ENCODE peak calls at places on chromosomes 1 and 21, in six cellular contexts. M is endodermal cell, P is fibroblast of pulmonary artery, K is heart right ventricle, H is fibroblast of lung, G is thoracic aorta. W is an unnamed sample.

GRCh38 chr1:41160498-41161110 is 81.5 kb downstream of the SCMH1 start:
- DNase-seq in K (no peak), G (no peak), M (no peak), H (no peak), P (no peak), W (no peak)

GRCh38 chr1:112954059-112954458 is 1.9 kb downstream of the SLC16A1 start:
- DNase-seq in K (no peak), M (no peak), P (no peak), G (no peak), H (peak; percentile 15), W (no peak)

GRCh38 chr1:21762022-21762404 is 20.9 kb downstream of the USP48 start:
- DNase-seq in K (no peak), H (no peak), P (no peak), M (no peak), G (no peak), W (no peak)

GRCh38 chr1:160481979-160482596 is 41.0 kb downstream of the SLAMF6 start:
- DNase-seq in H (no peak), K (no peak), P (no peak), G (no peak), M (no peak), W (no peak)

GRCh38 chr21:46116189-46116845 is 18.4 kb downstream of the COL6A2 start:
- DNase-seq in G (no peak), M (peak; percentile 31), H (no peak), P (no peak), K (no peak), W (no peak)

GRCh38 chr1:228241259-228241658 is 33.4 kb downstream of the OBSCN start:
- DNase-seq in H (no peak), P (no peak), G (no peak), K (no peak), M (peak; percentile 19), W (no peak)

GRCh38 chr21:45513741-45514310 is 28.4 kb downstream of the SLC19A1 start:
- DNase-seq in G (no peak), P (no peak), K (peak; percentile 10), H (no peak), M (peak; percentile 57), W (no peak)

GRCh38 chr1:175448467-175448866 is 255.9 kb upstream of the KIAA0040 start:
- DNase-seq in K (no peak), M (no peak), P (no peak), G (no peak), H (no peak), W (no peak)

GRCh38 chr1:200558866-200559459 is 61.6 kb downstream of the KIF14 start:
- DNase-seq in K (no peak), G (no peak), H (peak; percentile 75), P (peak; percentile 84), M (no peak), W (peak; percentile 42)

GRCh38 chr1:45134468-45134873 is 71.9 kb downstream of the ZSWIM5 start:
- DNase-seq in M (no peak), K (no peak), G (no peak), H (no peak), P (no peak), W (no peak)

GRCh38 chr1:20216574-20216973 is 30.3 kb upstream of the PLA2G2C start:
- DNase-seq in K (no peak), H (peak; percentile 20), P (peak; percentile 33), M (peak; percentile 66), G (no peak), W (peak; percentile 31)

GRCh38 chr1:2347409-2347785 is 44.0 kb downstream of the MORN1 start:
- DNase-seq in M (no peak), H (no peak), G (no peak), K (peak; percentile 6), P (no peak), W (no peak)

GRCh38 chr1:6117064-6117463 is 63.1 kb downstream of the CHD5 start:
- DNase-seq in P (no peak), G (no peak), K (no peak), M (no peak), H (no peak), W (no peak)

GRCh38 chr1:237471377-237471776 is 419.3 kb downstream of the ZP4 start:
- DNase-seq in P (no peak), G (no peak), H (no peak), K (no peak), M (no peak), W (no peak)

GRCh38 chr1:218430802-218431201 is 85.7 kb downstream of the TGFB2 start:
- DNase-seq in K (no peak), G (no peak), P (peak; percentile 84), H (peak; percentile 56), M (no peak), W (no peak)

GRCh38 chr1:59779949-59780348 is 34.8 kb upstream of the HOOK1 start:
- DNase-seq in P (no peak), K (no peak), H (no peak), G (no peak), M (peak; percentile 65), W (no peak)

GRCh38 chr1:21246905-21247642 is 43.2 kb downstream of the ECE1 start:
- DNase-seq in P (no peak), K (no peak), H (no peak), G (no peak), M (no peak), W (no peak)

GRCh38 chr1:156146006-156146748 is 7.2 kb upstream of the SEMA4A start:
- DNase-seq in P (peak; percentile 95), H (peak; percentile 92), M (peak; percentile 78), G (no peak), K (peak; percentile 67), W (peak; percentile 68)

GRCh38 chr1:82565146-82565545 is 764.4 kb downstream of the ADGRL2 start:
- DNase-seq in M (peak; percentile 60), P (peak; percentile 70), H (peak; percentile 66), K (no peak), G (no peak), W (no peak)

GRCh38 chr1:192901500-192901899 is 92.7 kb downstream of the RGS2 start:
- DNase-seq in K (no peak), P (no peak), G (no peak), H (no peak), M (no peak), W (no peak)

GRCh38 chr1:100585774-100586173 is 47.8 kb downstream of the GPR88 start:
- DNase-seq in G (no peak), K (no peak), M (no peak), P (peak; percentile 42), H (no peak), W (no peak)

GRCh38 chr1:173164686-173165085 is 42.4 kb downstream of the TNFSF4 start:
- DNase-seq in K (no peak), G (no peak), H (no peak), P (no peak), M (peak; percentile 49), W (no peak)

GRCh38 chr21:35303085-35303484 is 254.0 kb upstream of the RUNX1 start:
- DNase-seq in K (no peak), H (peak; percentile 86), G (no peak), P (peak; percentile 78), M (no peak), W (no peak)

GRCh38 chr1:41385398-41386189 is 24.4 kb downstream of the FOXO6 start:
- DNase-seq in H (no peak), K (no peak), M (no peak), G (no peak), P (no peak), W (no peak)

GRCh38 chr1:71196685-71197084 is 115.8 kb upstream of the ZRANB2 start:
- DNase-seq in K (no peak), G (no peak), H (peak; percentile 54), M (no peak), P (peak; percentile 57), W (no peak)

GRCh38 chr1:17759114-17759513 is 4.0 kb downstream of the ACTL8 start:
- DNase-seq in G (no peak), H (peak; percentile 8), M (peak; percentile 78), P (no peak), K (no peak), W (peak; percentile 12)
- TF ChIP-seq CTCF in G (no peak), H (no peak), M (peak; percentile 60), P (no peak), K (no peak), W (no peak)

DNA sequence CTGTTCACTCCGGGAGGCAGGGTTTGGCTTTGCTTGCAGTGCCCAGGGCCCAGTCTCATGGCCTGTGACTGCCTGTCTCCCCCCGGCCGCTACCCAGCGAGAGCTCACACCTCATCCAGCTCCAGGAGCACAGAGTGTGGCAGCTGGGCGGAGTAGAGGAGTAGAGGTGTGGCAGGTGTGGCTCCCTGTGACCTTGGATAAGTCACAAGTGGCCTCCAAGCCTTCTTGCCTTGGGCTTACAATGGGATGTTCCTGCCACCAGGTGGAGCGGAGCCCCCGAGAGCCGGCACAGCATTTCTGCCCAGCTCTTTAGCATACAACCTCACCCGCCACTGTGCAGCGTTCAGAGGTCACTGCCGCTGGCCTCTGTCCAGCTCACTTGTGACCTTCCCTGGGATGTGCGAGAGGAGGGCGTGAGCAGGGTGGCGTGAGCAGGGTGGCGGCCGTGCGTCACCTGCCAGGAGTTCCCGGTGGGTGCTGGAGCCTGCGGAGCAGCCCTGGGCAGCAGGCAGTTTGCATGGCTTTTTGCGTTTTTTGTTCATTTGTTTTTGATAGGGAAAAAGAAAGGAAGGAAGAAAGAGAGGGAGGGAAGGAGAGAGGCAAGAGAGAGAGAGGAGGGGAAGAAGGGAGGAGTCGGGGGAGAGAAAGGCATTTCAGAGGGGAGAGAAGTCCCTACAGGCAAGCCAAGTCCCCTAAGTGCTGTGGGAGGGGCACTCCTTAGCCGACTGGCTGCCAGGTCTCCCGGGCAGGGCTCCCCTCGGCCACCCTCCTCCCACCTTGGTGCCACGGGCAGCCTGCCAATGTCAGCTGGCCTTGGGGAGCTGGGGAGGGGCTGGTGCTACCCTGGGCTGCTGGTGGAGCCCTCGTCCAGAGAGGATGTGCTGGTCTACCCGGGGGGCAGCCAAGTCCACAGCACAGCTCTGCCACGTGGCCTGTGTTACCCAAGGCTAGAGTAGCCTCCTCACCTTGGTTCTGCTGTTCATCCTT is 42.6 kb downstream of the CRYAA start:
- DNase-seq in G (no peak), K (peak; percentile 55), P (peak; percentile 7), M (peak; percentile 76), H (no peak), W (no peak)
- TF ChIP-seq CTCF in G (no peak), K (peak; percentile 45), P (peak; percentile 11), M (peak; percentile 74), H (no peak), W (no peak)

DNA sequence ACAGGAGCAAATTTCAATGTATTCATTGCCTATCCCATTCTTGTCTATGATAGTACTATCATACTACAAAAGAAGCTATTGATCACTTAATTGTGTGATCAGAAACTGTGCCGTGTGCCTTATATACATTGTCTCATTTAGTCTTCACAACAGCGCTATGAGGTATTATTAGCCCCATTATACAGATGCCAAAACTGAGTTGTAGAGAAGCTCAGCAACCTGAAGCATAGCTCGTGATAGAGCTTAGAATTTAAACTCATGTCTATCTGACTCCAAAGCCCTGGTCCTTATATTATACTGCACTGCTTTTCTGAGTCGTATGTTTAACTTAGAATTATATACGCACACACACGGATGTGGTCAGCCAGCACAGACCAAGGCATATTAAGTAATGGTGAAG is 315.1 kb downstream of the NFIA start:
- DNase-seq in G (no peak), M (no peak), P (no peak), K (no peak), H (no peak), W (no peak)
- TF ChIP-seq CTCF in G (no peak), M (no peak), P (no peak), K (no peak), H (no peak), W (no peak)

GRCh38 chr1:161791889-161792655 is 26.0 kb downstream of the ATF6 start:
- DNase-seq in M (no peak), K (no peak), P (peak; percentile 33), G (no peak), H (no peak), W (no peak)

GRCh38 chr1:161790587-161791317 is 24.6 kb downstream of the ATF6 start:
- DNase-seq in M (no peak), K (no peak), P (no peak), H (no peak), G (no peak), W (no peak)

GRCh38 chr1:161787355-161787754 is 21.2 kb downstream of the ATF6 start:
- DNase-seq in P (no peak), M (no peak), G (no peak), H (no peak), K (no peak), W (no peak)

GRCh38 chr1:161792740-161793139 is 26.6 kb downstream of the ATF6 start:
- DNase-seq in K (no peak), G (no peak), P (peak; percentile 82), M (no peak), H (peak; percentile 84), W (no peak)
- TF ChIP-seq CTCF in K (peak; percentile 62), G (peak; percentile 55), P (peak; percentile 55), M (peak; percentile 81), H (peak; percentile 45), W (peak; percentile 73)